ENCODE peak calls at places on chromosomes 1 and 21, in four cellular contexts. One of them, this sample, is unnamed.

GRCh38 chr1:151211972-151212705 is 13.8 kb downstream of the PIP5K1A start:
- DNase-seq in AG04450: no peak
- DNase-seq in fibroblast of lung: peak
- DNase-seq in brain microvascular endothelial cell: no peak
- DNase-seq in this sample: no peak

GRCh38 chr1:94530373-94530878 is 11.1 kb downstream of the F3 start:
- DNase-seq in AG04450: no peak
- DNase-seq in fibroblast of lung: peak
- DNase-seq in brain microvascular endothelial cell: no peak
- DNase-seq in this sample: no peak

GRCh38 chr1:191320062-191320461 is 838.2 kb upstream of the RGS18 start:
- DNase-seq in AG04450: no peak
- DNase-seq in fibroblast of lung: peak
- DNase-seq in brain microvascular endothelial cell: no peak
- DNase-seq in this sample: peak

GRCh38 chr21:46084709-46085108 is 13.2 kb upstream of the COL6A2 start:
- DNase-seq in AG04450: no peak
- DNase-seq in fibroblast of lung: no peak
- DNase-seq in brain microvascular endothelial cell: no peak
- DNase-seq in this sample: no peak

GRCh38 chr1:232271991-232272589 is 357.8 kb downstream of the SIPA1L2 start:
- DNase-seq in AG04450: peak
- DNase-seq in fibroblast of lung: peak
- DNase-seq in brain microvascular endothelial cell: peak
- DNase-seq in this sample: no peak

GRCh38 chr21:32248616-32249550 is 30.0 kb downstream of the MIS18A start:
- DNase-seq in AG04450: no peak
- DNase-seq in fibroblast of lung: no peak
- DNase-seq in brain microvascular endothelial cell: no peak
- DNase-seq in this sample: no peak

GRCh38 chr1:214331827-214332423 is 51.0 kb downstream of the SMYD2 start:
- DNase-seq in AG04450: no peak
- DNase-seq in fibroblast of lung: peak
- DNase-seq in brain microvascular endothelial cell: peak
- DNase-seq in this sample: peak

GRCh38 chr1:119740886-119741780 is 27.6 kb downstream of the HMGCS2 start:
- DNase-seq in AG04450: no peak
- DNase-seq in fibroblast of lung: no peak
- DNase-seq in brain microvascular endothelial cell: no peak
- DNase-seq in this sample: no peak

GRCh38 chr1:59143824-59144223 is 153.1 kb upstream of the FGGY start:
- DNase-seq in AG04450: no peak
- DNase-seq in fibroblast of lung: peak
- DNase-seq in brain microvascular endothelial cell: no peak
- DNase-seq in this sample: no peak

GRCh38 chr1:202135221-202135721 is 9.3 kb downstream of the ARL8A start:
- DNase-seq in AG04450: peak
- DNase-seq in fibroblast of lung: peak
- DNase-seq in brain microvascular endothelial cell: peak
- DNase-seq in this sample: peak

GRCh38 chr1:65541865-65542264 is 121.4 kb downstream of the LEPR start:
- DNase-seq in AG04450: no peak
- DNase-seq in fibroblast of lung: no peak
- DNase-seq in brain microvascular endothelial cell: no peak
- DNase-seq in this sample: no peak

GRCh38 chr1:1435094-1435903 is at the start of gene VWA1:
- DNase-seq in AG04450: no peak
- DNase-seq in fibroblast of lung: peak
- DNase-seq in brain microvascular endothelial cell: no peak
- DNase-seq in this sample: peak

GRCh38 chr1:29709711-29710169 is 473.4 kb downstream of the PTPRU start:
- DNase-seq in AG04450: no peak
- DNase-seq in fibroblast of lung: peak
- DNase-seq in brain microvascular endothelial cell: peak
- DNase-seq in this sample: peak

GRCh38 chr1:36542024-36542961 is 59.6 kb upstream of the CSF3R start:
- DNase-seq in AG04450: no peak
- DNase-seq in fibroblast of lung: no peak
- DNase-seq in brain microvascular endothelial cell: no peak
- DNase-seq in this sample: no peak

GRCh38 chr1:50977575-50978143 is 7.6 kb downstream of the CDKN2C start:
- DNase-seq in AG04450: no peak
- DNase-seq in fibroblast of lung: peak
- DNase-seq in brain microvascular endothelial cell: no peak
- DNase-seq in this sample: peak

GRCh38 chr1:145978860-145979745 is 14.6 kb downstream of the POLR3GL start:
- DNase-seq in AG04450: peak
- DNase-seq in fibroblast of lung: peak
- DNase-seq in brain microvascular endothelial cell: peak
- DNase-seq in this sample: peak

GRCh38 chr1:20370628-20371200 is 80.0 kb downstream of the VWA5B1 start:
- DNase-seq in AG04450: no peak
- DNase-seq in fibroblast of lung: no peak
- DNase-seq in brain microvascular endothelial cell: no peak
- DNase-seq in this sample: no peak

GRCh38 chr1:97013904-97014303 is 292.3 kb downstream of the PTBP2 start:
- DNase-seq in AG04450: no peak
- DNase-seq in fibroblast of lung: peak
- DNase-seq in brain microvascular endothelial cell: peak
- DNase-seq in this sample: no peak

GRCh38 chr1:113542221-113542701 is 151.9 kb downstream of the MAGI3 start:
- DNase-seq in AG04450: peak
- DNase-seq in fibroblast of lung: peak
- DNase-seq in brain microvascular endothelial cell: peak
- DNase-seq in this sample: no peak

GRCh38 chr1:2802421-2802961 is 998 bp upstream of the TTC34 start:
- DNase-seq in AG04450: no peak
- DNase-seq in fibroblast of lung: no peak
- DNase-seq in brain microvascular endothelial cell: no peak
- DNase-seq in this sample: no peak

GRCh38 chr1:26010800-26011199 is 10.8 kb upstream of the EXTL1 start:
- DNase-seq in AG04450: no peak
- DNase-seq in fibroblast of lung: no peak
- DNase-seq in brain microvascular endothelial cell: no peak
- DNase-seq in this sample: no peak

GRCh38 chr1:84298688-84299535 is 2.6 kb upstream of the SAMD13 start:
- DNase-seq in AG04450: no peak
- DNase-seq in fibroblast of lung: peak
- DNase-seq in brain microvascular endothelial cell: no peak
- DNase-seq in this sample: peak

GRCh38 chr1:72371259-72372035 is 89.1 kb upstream of the NEGR1 start:
- DNase-seq in AG04450: no peak
- DNase-seq in fibroblast of lung: peak
- DNase-seq in brain microvascular endothelial cell: no peak
- DNase-seq in this sample: peak

GRCh38 chr1:205285391-205286101 is 36.0 kb downstream of the NUAK2 start:
- DNase-seq in AG04450: no peak
- DNase-seq in fibroblast of lung: peak
- DNase-seq in brain microvascular endothelial cell: no peak
- DNase-seq in this sample: no peak

GRCh38 chr21:31142600-31142999 is 104.3 kb upstream of the KRTAP19-8 start:
- DNase-seq in AG04450: no peak
- DNase-seq in fibroblast of lung: no peak
- DNase-seq in brain microvascular endothelial cell: no peak
- DNase-seq in this sample: no peak
- TF ChIP-seq CTCF in AG04450: no peak
- TF ChIP-seq CTCF in fibroblast of lung: no peak
- TF ChIP-seq CTCF in brain microvascular endothelial cell: peak
- TF ChIP-seq CTCF in this sample: no peak

DNA sequence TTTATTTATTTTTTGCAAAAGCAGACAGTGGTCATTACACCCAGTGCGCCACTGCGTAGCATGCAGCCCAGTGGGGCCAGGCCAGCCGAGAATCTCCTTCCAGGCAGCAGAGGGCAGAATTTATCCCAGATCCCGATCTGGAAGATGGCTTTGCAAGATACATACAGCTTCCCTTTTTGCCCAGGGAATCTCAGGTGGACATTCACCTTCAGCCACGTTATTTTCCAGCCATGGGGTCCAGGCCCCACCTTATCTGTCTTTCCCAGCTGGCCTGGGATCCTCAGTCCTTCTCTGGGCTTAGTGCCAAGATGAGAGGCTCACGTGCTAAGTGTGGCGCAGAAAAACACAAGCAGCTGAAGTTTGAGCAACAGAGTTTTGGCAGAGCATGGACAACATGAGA is 123.6 kb downstream of the AJAP1 start:
- DNase-seq in AG04450: no peak
- DNase-seq in fibroblast of lung: no peak
- DNase-seq in brain microvascular endothelial cell: no peak
- DNase-seq in this sample: no peak
- TF ChIP-seq CTCF in AG04450: no peak
- TF ChIP-seq CTCF in fibroblast of lung: no peak
- TF ChIP-seq CTCF in brain microvascular endothelial cell: peak
- TF ChIP-seq CTCF in this sample: no peak

DNA sequence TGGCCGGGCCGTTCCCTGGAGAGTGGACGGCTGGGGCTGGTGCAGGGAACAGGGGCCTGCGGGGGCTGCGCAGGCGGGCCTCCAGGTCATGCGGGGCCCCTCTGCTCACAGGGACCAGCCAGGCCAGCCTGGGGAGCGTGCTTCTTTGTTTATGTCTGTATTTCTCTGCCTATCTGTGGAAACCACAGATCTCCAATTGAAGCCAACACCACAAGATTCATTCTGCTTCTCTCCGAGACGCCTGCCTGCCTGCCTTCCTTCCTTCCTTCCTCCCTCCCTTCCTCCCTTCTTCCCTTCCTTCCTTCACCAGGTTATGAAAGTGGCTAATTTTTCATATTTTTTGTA is 39.9 kb upstream of the HMGN1 start:
- DNase-seq in AG04450: no peak
- DNase-seq in fibroblast of lung: no peak
- DNase-seq in brain microvascular endothelial cell: no peak
- DNase-seq in this sample: no peak
- TF ChIP-seq CTCF in AG04450: no peak
- TF ChIP-seq CTCF in fibroblast of lung: no peak
- TF ChIP-seq CTCF in brain microvascular endothelial cell: no peak
- TF ChIP-seq CTCF in this sample: no peak

GRCh38 chr1:33875857-33876256 is 12.0 kb downstream of the HMGB4 start:
- DNase-seq in AG04450: no peak
- DNase-seq in fibroblast of lung: no peak
- DNase-seq in brain microvascular endothelial cell: no peak
- DNase-seq in this sample: no peak
- TF ChIP-seq CTCF in AG04450: peak
- TF ChIP-seq CTCF in fibroblast of lung: peak
- TF ChIP-seq CTCF in brain microvascular endothelial cell: no peak
- TF ChIP-seq CTCF in this sample: no peak

GRCh38 chr1:11521605-11522399 is 42.8 kb downstream of the DISP3 start:
- DNase-seq in AG04450: no peak
- DNase-seq in fibroblast of lung: no peak
- DNase-seq in brain microvascular endothelial cell: no peak
- DNase-seq in this sample: no peak

GRCh38 chr1:11518791-11519628 is 40.1 kb downstream of the DISP3 start:
- DNase-seq in AG04450: no peak
- DNase-seq in fibroblast of lung: no peak
- DNase-seq in brain microvascular endothelial cell: no peak
- DNase-seq in this sample: no peak

GRCh38 chr1:11519629-11520031 is 40.7 kb downstream of the DISP3 start:
- DNase-seq in AG04450: no peak
- DNase-seq in fibroblast of lung: no peak
- DNase-seq in brain microvascular endothelial cell: no peak
- DNase-seq in this sample: no peak

GRCh38 chr1:11522400-11523235 is 43.7 kb downstream of the DISP3 start:
- DNase-seq in AG04450: no peak
- DNase-seq in fibroblast of lung: no peak
- DNase-seq in brain microvascular endothelial cell: no peak
- DNase-seq in this sample: no peak

DNA sequence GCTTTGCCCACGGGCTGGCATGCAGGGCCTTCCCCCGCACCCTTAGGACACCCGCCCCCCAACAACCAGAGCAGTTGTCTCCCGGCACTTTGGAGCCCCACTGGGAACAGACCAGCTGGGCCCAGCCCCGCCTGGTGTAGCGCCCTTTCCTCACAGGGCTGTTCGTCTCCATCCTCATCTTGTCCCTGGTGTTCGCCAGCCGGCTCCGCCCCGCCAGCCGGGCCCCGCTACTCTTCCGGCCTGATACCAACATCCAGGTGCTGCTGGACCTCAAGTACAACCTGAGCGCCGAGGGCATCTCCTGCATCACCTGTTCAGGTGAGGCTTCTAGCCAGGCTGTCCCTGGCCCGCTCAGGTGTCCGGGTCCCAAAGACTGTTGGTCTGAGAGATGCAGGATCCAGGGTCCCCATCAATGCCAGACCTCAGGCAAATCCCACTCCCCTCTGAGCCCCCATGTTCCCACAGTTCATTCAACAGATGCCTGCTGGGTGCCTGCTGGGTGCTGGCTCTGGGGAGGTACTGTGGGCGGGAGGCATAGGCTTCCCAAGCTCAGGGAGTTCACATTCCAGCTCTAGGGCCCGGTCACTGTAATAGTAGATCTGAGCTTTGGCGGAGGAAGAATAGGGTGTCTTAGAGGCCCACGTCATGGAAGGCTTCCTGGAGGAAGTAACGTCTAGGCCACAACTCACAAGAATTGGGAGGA is 41.7 kb downstream of the DISP3 start:
- DNase-seq in AG04450: no peak
- DNase-seq in fibroblast of lung: no peak
- DNase-seq in brain microvascular endothelial cell: no peak
- DNase-seq in this sample: no peak
- TF ChIP-seq CTCF in AG04450: no peak
- TF ChIP-seq CTCF in fibroblast of lung: no peak
- TF ChIP-seq CTCF in brain microvascular endothelial cell: no peak
- TF ChIP-seq CTCF in this sample: no peak

GRCh38 chr1:147241955-147242448 is 482 bp upstream of the CHD1L start:
- DNase-seq in AG04450: no peak
- DNase-seq in fibroblast of lung: no peak
- DNase-seq in brain microvascular endothelial cell: no peak
- DNase-seq in this sample: no peak

GRCh38 chr1:147245129-147245528 is 2.6 kb downstream of the CHD1L start:
- DNase-seq in AG04450: no peak
- DNase-seq in fibroblast of lung: no peak
- DNase-seq in brain microvascular endothelial cell: no peak
- DNase-seq in this sample: no peak

GRCh38 chr1:147242449-147243227 is at the start of gene CHD1L:
- DNase-seq in AG04450: peak
- DNase-seq in fibroblast of lung: peak
- DNase-seq in brain microvascular endothelial cell: peak
- DNase-seq in this sample: peak

GRCh38 chr1:147245586-147246021 is 3.1 kb downstream of the CHD1L start:
- DNase-seq in AG04450: no peak
- DNase-seq in fibroblast of lung: no peak
- DNase-seq in brain microvascular endothelial cell: no peak
- DNase-seq in this sample: no peak

GRCh38 chr1:147243228-147243685 is 773 bp downstream of the CHD1L start:
- DNase-seq in AG04450: no peak
- DNase-seq in fibroblast of lung: no peak
- DNase-seq in brain microvascular endothelial cell: no peak
- DNase-seq in this sample: peak
- TF ChIP-seq CTCF in AG04450: no peak
- TF ChIP-seq CTCF in fibroblast of lung: no peak
- TF ChIP-seq CTCF in brain microvascular endothelial cell: no peak
- TF ChIP-seq CTCF in this sample: no peak

DNA sequence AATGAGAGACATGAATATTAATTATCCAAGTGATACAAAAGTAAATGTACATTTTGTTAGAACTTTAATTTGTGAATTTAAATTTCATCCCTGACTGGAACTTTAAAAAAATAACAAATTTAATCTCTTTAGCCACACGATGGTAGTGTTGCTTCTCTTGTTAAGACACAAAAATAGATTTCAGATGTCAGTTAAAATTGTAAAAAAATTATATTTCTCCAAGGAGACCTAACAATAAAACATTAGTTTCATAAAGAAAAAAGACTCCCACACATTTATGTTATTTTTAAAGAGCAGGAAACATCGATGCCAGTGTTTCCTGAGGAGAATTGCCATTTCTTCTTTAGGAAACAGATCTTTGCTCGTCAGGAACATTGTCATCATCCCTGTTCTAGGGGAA is 74.0 kb upstream of the DEPDC1 start:
- DNase-seq in AG04450: no peak
- DNase-seq in fibroblast of lung: no peak
- DNase-seq in brain microvascular endothelial cell: no peak
- DNase-seq in this sample: no peak
- TF ChIP-seq CTCF in AG04450: no peak
- TF ChIP-seq CTCF in fibroblast of lung: no peak
- TF ChIP-seq CTCF in brain microvascular endothelial cell: no peak
- TF ChIP-seq CTCF in this sample: no peak